ENCODE peak calls at places on chromosome X, in nine cellular contexts. One of them, this sample, is unnamed.

GRCh38 chrX:152929898-152930297 is 32.0 kb downstream of the ZNF185 start:
- DNase-seq in GM12891: no peak
- DNase-seq in stomach: no peak
- DNase-seq in effector memory CD8-positive, alpha-beta T cell: no peak
- DNase-seq in BJ: no peak
- DNase-seq in GM20000: no peak
- DNase-seq in foreskin fibroblast: no peak
- DNase-seq in D341Med: no peak
- DNase-seq in stimulated activated CD4-positive, alpha-beta T cell treated with anti-CD3 and anti-CD28 coated beads, Interleukin-12 subunit alpha, Interleukin-12 subunit beta, amount 100 ng/mL, for 24 hours: no peak
- DNase-seq in this sample: no peak

GRCh38 chrX:40434947-40435346 is 145.8 kb upstream of the ATP6AP2 start:
- DNase-seq in effector memory CD8-positive, alpha-beta T cell: no peak
- DNase-seq in D341Med: no peak
- DNase-seq in stomach: no peak
- DNase-seq in stimulated activated CD4-positive, alpha-beta T cell treated with anti-CD3 and anti-CD28 coated beads, Interleukin-12 subunit alpha, Interleukin-12 subunit beta, amount 100 ng/mL, for 24 hours: no peak
- DNase-seq in foreskin fibroblast: peak
- DNase-seq in BJ: no peak
- DNase-seq in GM20000: no peak
- DNase-seq in GM12891: no peak
- DNase-seq in this sample: peak

GRCh38 chrX:29044802-29045201 is 457.6 kb downstream of the IL1RAPL1 start:
- DNase-seq in stomach: no peak
- DNase-seq in BJ: no peak
- DNase-seq in GM20000: no peak
- DNase-seq in effector memory CD8-positive, alpha-beta T cell: no peak
- DNase-seq in GM12891: no peak
- DNase-seq in foreskin fibroblast: no peak
- DNase-seq in stimulated activated CD4-positive, alpha-beta T cell treated with anti-CD3 and anti-CD28 coated beads, Interleukin-12 subunit alpha, Interleukin-12 subunit beta, amount 100 ng/mL, for 24 hours: no peak
- DNase-seq in D341Med: no peak
- DNase-seq in this sample: no peak

GRCh38 chrX:96372313-96373046 is 312.2 kb upstream of the DIAPH2 start:
- DNase-seq in foreskin fibroblast: peak
- DNase-seq in effector memory CD8-positive, alpha-beta T cell: no peak
- DNase-seq in stimulated activated CD4-positive, alpha-beta T cell treated with anti-CD3 and anti-CD28 coated beads, Interleukin-12 subunit alpha, Interleukin-12 subunit beta, amount 100 ng/mL, for 24 hours: no peak
- DNase-seq in GM12891: peak
- DNase-seq in GM20000: peak
- DNase-seq in D341Med: peak
- DNase-seq in stomach: no peak
- DNase-seq in BJ: no peak
- DNase-seq in this sample: peak

GRCh38 chrX:24733111-24733510 is 39.4 kb downstream of the POLA1 start:
- DNase-seq in effector memory CD8-positive, alpha-beta T cell: no peak
- DNase-seq in BJ: no peak
- DNase-seq in foreskin fibroblast: no peak
- DNase-seq in GM20000: no peak
- DNase-seq in stimulated activated CD4-positive, alpha-beta T cell treated with anti-CD3 and anti-CD28 coated beads, Interleukin-12 subunit alpha, Interleukin-12 subunit beta, amount 100 ng/mL, for 24 hours: no peak
- DNase-seq in stomach: no peak
- DNase-seq in D341Med: no peak
- DNase-seq in GM12891: no peak
- DNase-seq in this sample: no peak

GRCh38 chrX:41352329-41352801 is 18.4 kb downstream of the DDX3X start:
- DNase-seq in GM20000: no peak
- DNase-seq in effector memory CD8-positive, alpha-beta T cell: no peak
- DNase-seq in D341Med: no peak
- DNase-seq in foreskin fibroblast: no peak
- DNase-seq in BJ: no peak
- DNase-seq in stomach: no peak
- DNase-seq in stimulated activated CD4-positive, alpha-beta T cell treated with anti-CD3 and anti-CD28 coated beads, Interleukin-12 subunit alpha, Interleukin-12 subunit beta, amount 100 ng/mL, for 24 hours: no peak
- DNase-seq in GM12891: no peak
- DNase-seq in this sample: no peak

GRCh38 chrX:128676651-128677050 is 624.4 kb upstream of the ACTRT1 start:
- DNase-seq in effector memory CD8-positive, alpha-beta T cell: no peak
- DNase-seq in GM20000: no peak
- DNase-seq in stomach: no peak
- DNase-seq in BJ: no peak
- DNase-seq in foreskin fibroblast: no peak
- DNase-seq in GM12891: no peak
- DNase-seq in D341Med: no peak
- DNase-seq in stimulated activated CD4-positive, alpha-beta T cell treated with anti-CD3 and anti-CD28 coated beads, Interleukin-12 subunit alpha, Interleukin-12 subunit beta, amount 100 ng/mL, for 24 hours: no peak
- DNase-seq in this sample: no peak

GRCh38 chrX:77628294-77629025 is 157.6 kb downstream of the ATRX start:
- DNase-seq in stimulated activated CD4-positive, alpha-beta T cell treated with anti-CD3 and anti-CD28 coated beads, Interleukin-12 subunit alpha, Interleukin-12 subunit beta, amount 100 ng/mL, for 24 hours: no peak
- DNase-seq in effector memory CD8-positive, alpha-beta T cell: no peak
- DNase-seq in GM12891: no peak
- DNase-seq in GM20000: no peak
- DNase-seq in foreskin fibroblast: peak
- DNase-seq in BJ: no peak
- DNase-seq in D341Med: no peak
- DNase-seq in stomach: no peak
- DNase-seq in this sample: no peak

GRCh38 chrX:53022381-53022780 is 26.2 kb upstream of the GPR173 start:
- DNase-seq in foreskin fibroblast: no peak
- DNase-seq in stimulated activated CD4-positive, alpha-beta T cell treated with anti-CD3 and anti-CD28 coated beads, Interleukin-12 subunit alpha, Interleukin-12 subunit beta, amount 100 ng/mL, for 24 hours: no peak
- DNase-seq in effector memory CD8-positive, alpha-beta T cell: no peak
- DNase-seq in BJ: no peak
- DNase-seq in GM20000: no peak
- DNase-seq in D341Med: no peak
- DNase-seq in stomach: no peak
- DNase-seq in GM12891: no peak
- DNase-seq in this sample: no peak

This sample was measured in body of pancreas.